ENCODE peak calls at places on chromosomes 7 and 10, in seven cellular contexts. Y, I, Q, B, N, D and G are unnamed samples.

GRCh38 chr10:73841526-73842285 is 30.3 kb upstream of the NDST2 start:
- DNase-seq in Y (no peak), I (no peak), Q (no peak), B (no peak), N (no peak), D (no peak), G (no peak)

GRCh38 chr10:108612485-108612884 is 1310.8 kb downstream of the XPNPEP1 start:
- DNase-seq in Y (no peak), I (no peak), Q (no peak), B (no peak), N (peak), D (no peak), G (no peak)

GRCh38 chr10:124712704-124713407 is 31.3 kb downstream of the FAM53B start:
- DNase-seq in Y (no peak), I (no peak), Q (no peak), B (no peak), N (no peak), D (no peak), G (peak)

GRCh38 chr7:50436133-50436802 is 13.9 kb downstream of the FIGNL1 start:
- DNase-seq in Y (no peak), I (no peak), Q (no peak), B (no peak), N (no peak), D (no peak), G (no peak)

GRCh38 chr10:84333864-84334451 is 5.6 kb downstream of the CCSER2 start:
- DNase-seq in Y (no peak), I (peak), Q (no peak), B (no peak), N (no peak), D (no peak), G (no peak)

GRCh38 chr7:97104719-97105129 is 12.8 kb upstream of the SDHAF3 start:
- DNase-seq in Y (peak), I (peak), Q (peak), B (peak), N (peak), D (peak), G (peak)

GRCh38 chr10:127346604-127347003 is 150.2 kb upstream of the INSYN2A start:
- DNase-seq in Y (no peak), I (no peak), Q (no peak), B (no peak), N (no peak), D (no peak), G (no peak)

GRCh38 chr7:28666144-28666543 is 253.8 kb downstream of the CREB5 start:
- DNase-seq in Y (no peak), I (no peak), Q (no peak), B (no peak), N (no peak), D (no peak), G (no peak)

GRCh38 chr7:51321961-51322515 is 5.4 kb upstream of the COBL start:
- DNase-seq in Y (no peak), I (no peak), Q (no peak), B (no peak), N (no peak), D (no peak), G (no peak)

GRCh38 chr7:51455948-51456347 is 139.3 kb upstream of the COBL start:
- DNase-seq in Y (no peak), I (no peak), Q (no peak), B (no peak), N (peak), D (no peak), G (no peak)

GRCh38 chr10:102676916-102677315 is 32.6 kb downstream of the TRIM8 start:
- DNase-seq in Y (no peak), I (no peak), Q (no peak), B (no peak), N (no peak), D (no peak), G (peak)

GRCh38 chr10:85643171-85643838 is 723.3 kb downstream of the GRID1 start:
- DNase-seq in Y (no peak), I (no peak), Q (no peak), B (no peak), N (no peak), D (no peak), G (no peak)

GRCh38 chr10:113746188-113746950 is 5.1 kb upstream of the PLEKHS1 start:
- DNase-seq in Y (peak), I (no peak), Q (no peak), B (no peak), N (no peak), D (no peak), G (no peak)

GRCh38 chr7:116236020-116236630 is 25.8 kb downstream of the TES start:
- DNase-seq in Y (peak), I (peak), Q (no peak), B (no peak), N (peak), D (peak), G (no peak)

GRCh38 chr7:108374899-108375298 is 81.3 kb downstream of the NRCAM start:
- DNase-seq in Y (no peak), I (no peak), Q (no peak), B (no peak), N (no peak), D (no peak), G (no peak)

GRCh38 chr7:45151131-45151684 is 6.4 kb upstream of the RAMP3 start:
- DNase-seq in Y (no peak), I (no peak), Q (no peak), B (no peak), N (no peak), D (no peak), G (peak)

GRCh38 chr7:102883098-102883860 is 29.5 kb upstream of the LRRC17 start:
- DNase-seq in Y (no peak), I (no peak), Q (no peak), B (no peak), N (no peak), D (no peak), G (no peak)

GRCh38 chr7:78326870-78327269 is 528.3 kb downstream of the PHTF2 start:
- DNase-seq in Y (no peak), I (no peak), Q (peak), B (no peak), N (peak), D (peak), G (no peak)